ENCODE peak calls at places on chromosomes 3 and 15, in five cellular contexts. H is KG1; V is GM12891; K is activated CD8-positive, alpha-beta memory T cell treated with anti-CD3 and anti-CD28 coated beads, Interleukin-2, amount 50 U/mL, for 48 hours; F is left colon. N is an unnamed sample.

GRCh38 chr3:57745101-57745500 is 11.0 kb upstream of the SLMAP start:
- DNase-seq in F (no peak), K (no peak), V (no peak), H (no peak), N (no peak)

GRCh38 chr3:114406286-114406685 is 112.5 kb downstream of the TIGIT start:
- DNase-seq in V (no peak), F (no peak), H (no peak), K (no peak), N (no peak)

GRCh38 chr3:94317054-94317453 is 254.2 kb downstream of the NSUN3 start:
- DNase-seq in K (no peak), V (no peak), F (no peak), H (no peak), N (no peak)

GRCh38 chr3:19267040-19267439 is 118.7 kb downstream of the KCNH8 start:
- DNase-seq in F (no peak), V (no peak), K (no peak), H (no peak), N (no peak)

GRCh38 chr3:156633335-156633734 is 41.1 kb upstream of the TIPARP start:
- DNase-seq in H (no peak), F (no peak), K (no peak), V (no peak), N (peak; percentile 92)

GRCh38 chr3:158768881-158769518 is 32.9 kb upstream of the MFSD1 start:
- DNase-seq in V (no peak), F (no peak), K (no peak), H (no peak), N (no peak)

GRCh38 chr3:46878796-46879436 is 1.4 kb downstream of the PTH1R start:
- DNase-seq in V (no peak), K (no peak), F (no peak), H (no peak), N (no peak)

GRCh38 chr15:82663186-82663600 is 16.0 kb upstream of the CPEB1 start:
- DNase-seq in V (peak; percentile 28), K (peak; percentile 84), F (no peak), H (peak; percentile 10), N (peak; percentile 76)

GRCh38 chr15:82856397-82857170 is 47.2 kb downstream of the WHAMM start:
- DNase-seq in V (no peak), F (no peak), K (no peak), H (no peak), N (peak; percentile 38)

GRCh38 chr15:61974759-61975158 is 85.5 kb downstream of the VPS13C start:
- DNase-seq in V (no peak), K (no peak), F (no peak), H (no peak), N (no peak)

GRCh38 chr3:141486416-141486734 is 452 bp upstream of the RASA2 start:
- DNase-seq in F (no peak), V (no peak), K (no peak), H (no peak), N (no peak)

GRCh38 chr15:84590406-84590805 is 10.4 kb upstream of the ZSCAN2 start:
- DNase-seq in F (no peak), V (no peak), K (no peak), H (no peak), N (no peak)